ENCODE peak calls at places on chromosomes 3 and 15, in four cellular contexts. Z is A549; N is CD8-positive, alpha-beta memory T cell; J is MM.1S. A is an unnamed sample.

GRCh38 chr15:86002444-86002843 is 77.2 kb upstream of the AGBL1 start:
- DNase-seq in Z (no peak), N (no peak), J (no peak), A (no peak)

GRCh38 chr15:28269097-28269496 is 52.9 kb downstream of the HERC2 start:
- DNase-seq in Z (no peak), N (no peak), J (no peak), A (no peak)

GRCh38 chr15:38453971-38454686 is at the start of gene FAM98B:
- DNase-seq in Z (peak), N (peak), J (peak), A (peak)

GRCh38 chr3:44920081-44920480 is 45.7 kb downstream of the TGM4 start:
- DNase-seq in Z (no peak), N (no peak), J (no peak), A (no peak)

GRCh38 chr15:52228928-52229327 is 37.7 kb upstream of the GNB5 start:
- DNase-seq in Z (no peak), N (no peak), J (peak), A (no peak)

GRCh38 chr3:194840661-194841514 is 155.2 kb downstream of the FAM43A start:
- DNase-seq in Z (peak), N (no peak), J (no peak), A (no peak)

GRCh38 chr3:192514081-192514753 is 213.1 kb downstream of the FGF12 start:
- DNase-seq in Z (peak), N (no peak), J (no peak), A (no peak)

GRCh38 chr15:55434989-55435825 is 26.9 kb downstream of the PIERCE2 start:
- DNase-seq in Z (peak), N (peak), J (peak), A (peak)

GRCh38 chr3:124620600-124621063 is 109.6 kb upstream of the UMPS start:
- DNase-seq in Z (peak), N (no peak), J (peak), A (peak)

GRCh38 chr15:26891448-26891881 is 24.6 kb downstream of the GABRA5 start:
- DNase-seq in Z (peak), N (no peak), J (peak), A (peak)

GRCh38 chr15:45118131-45118588 is 4.0 kb downstream of the DUOXA2 start:
- DNase-seq in Z (peak), N (peak), J (peak), A (peak)
- H3K4me3 ChIP-seq in Z (no peak), N (peak), J (no peak), A (no peak)

DNA sequence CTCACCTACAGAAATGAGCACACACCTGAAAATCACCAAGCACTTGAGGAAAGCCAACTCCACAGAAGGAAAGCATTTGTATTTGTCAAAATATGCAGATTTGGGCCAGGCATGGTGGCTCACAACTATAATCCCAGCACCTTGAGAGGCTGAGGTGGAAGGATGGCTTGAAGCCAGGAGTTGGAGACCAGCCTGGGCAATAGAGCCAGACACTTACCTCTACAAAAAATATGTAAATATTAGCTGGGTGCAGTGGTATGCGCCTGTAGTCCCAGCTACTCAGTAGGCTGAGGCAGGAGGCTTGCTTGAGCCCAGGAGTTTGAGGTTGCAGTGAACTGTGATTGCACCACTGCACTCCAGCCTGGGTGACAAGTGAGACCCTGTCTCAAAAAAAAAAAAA is 12.3 kb downstream of the RLBP1 start:
- DNase-seq in Z (no peak), N (no peak), J (no peak), A (no peak)
- H3K27ac ChIP-seq in Z (no peak), N (no peak), J (no peak), A (no peak)

GRCh38 chr3:196524527-196524926 is 9.4 kb upstream of the SMCO1 start:
- DNase-seq in Z (no peak), N (no peak), J (no peak), A (peak)

GRCh38 chr3:196531418-196531817 is 16.3 kb upstream of the SMCO1 start:
- DNase-seq in Z (no peak), N (no peak), J (no peak), A (no peak)

GRCh38 chr3:196525141-196525540 is 10.0 kb upstream of the SMCO1 start:
- DNase-seq in Z (no peak), N (no peak), J (no peak), A (no peak)

GRCh38 chr3:196533260-196533681 is 18.1 kb upstream of the SMCO1 start:
- DNase-seq in Z (no peak), N (no peak), J (no peak), A (no peak)

GRCh38 chr3:196528639-196529233 is 13.6 kb upstream of the SMCO1 start:
- DNase-seq in Z (peak), N (peak), J (peak), A (peak)
- H3K4me3 ChIP-seq in Z (peak), N (peak), J (peak), A (peak)

GRCh38 chr15:22908830-22909229 is 70.4 kb downstream of the NIPA2 start:
- DNase-seq in Z (no peak), N (no peak), J (no peak), A (no peak)
- H3K27ac ChIP-seq in Z (no peak), N (no peak), J (no peak), A (no peak)

GRCh38 chr3:8110966-8111798 is 390.4 kb upstream of the LMCD1 start:
- DNase-seq in Z (peak), N (peak), J (peak), A (peak)
- H3K4me3 ChIP-seq in Z (no peak), N (no peak), J (no peak), A (no peak)

GRCh38 chr3:114627760-114628159 is 333.9 kb downstream of the TIGIT start:
- DNase-seq in Z (no peak), N (no peak), J (no peak), A (no peak)
- H3K27ac ChIP-seq in Z (peak), N (no peak), J (no peak), A (no peak)

GRCh38 chr15:73227433-73228056 is 141.2 kb downstream of the HCN4 start:
- DNase-seq in Z (no peak), N (no peak), J (no peak), A (no peak)

GRCh38 chr15:73226064-73226463 is 142.7 kb downstream of the HCN4 start:
- DNase-seq in Z (no peak), N (no peak), J (no peak), A (no peak)

GRCh38 chr15:73228128-73228646 is 140.6 kb downstream of the HCN4 start:
- DNase-seq in Z (no peak), N (no peak), J (no peak), A (no peak)

GRCh38 chr15:73225358-73226015 is 143.3 kb downstream of the HCN4 start:
- DNase-seq in Z (no peak), N (no peak), J (no peak), A (no peak)
- H3K4me3 ChIP-seq in Z (no peak), N (no peak), J (no peak), A (no peak)

GRCh38 chr15:63015618-63016017 is 26.9 kb upstream of the TPM1 start:
- DNase-seq in Z (peak), N (no peak), J (no peak), A (no peak)
- H3K27ac ChIP-seq in Z (peak), N (no peak), J (no peak), A (no peak)

A was measured in CD4-positive, CD25-positive, alpha-beta regulatory T cell.